ENCODE peak calls at places on chromosomes 13 and 19, in six cellular contexts. One of them, this sample, is unnamed.

GRCh38 chr13:21014666-21015170 is 46.7 kb downstream of the LATS2 start:
- DNase-seq in GM12864: no peak
- DNase-seq in RKO: peak
- DNase-seq in activated T-helper 1 cell treated with anti-CD3 and anti-CD28 coated beads, Interleukin-2, amount 50 U/mL, for 16 hours: no peak
- DNase-seq in BJ: peak
- DNase-seq in NCI-H345: no peak
- DNase-seq in this sample: peak

GRCh38 chr13:25752957-25753540 is 298.8 kb downstream of the SHISA2 start:
- DNase-seq in RKO: no peak
- DNase-seq in GM12864: no peak
- DNase-seq in activated T-helper 1 cell treated with anti-CD3 and anti-CD28 coated beads, Interleukin-2, amount 50 U/mL, for 16 hours: no peak
- DNase-seq in NCI-H345: no peak
- DNase-seq in BJ: peak
- DNase-seq in this sample: peak

GRCh38 chr19:2591537-2592291 is 110.8 kb downstream of the GNG7 start:
- DNase-seq in RKO: no peak
- DNase-seq in activated T-helper 1 cell treated with anti-CD3 and anti-CD28 coated beads, Interleukin-2, amount 50 U/mL, for 16 hours: no peak
- DNase-seq in GM12864: no peak
- DNase-seq in BJ: no peak
- DNase-seq in NCI-H345: no peak
- DNase-seq in this sample: no peak

GRCh38 chr13:102903659-102904407 is 58.0 kb downstream of the ERCC5 start:
- DNase-seq in NCI-H345: no peak
- DNase-seq in BJ: no peak
- DNase-seq in RKO: peak
- DNase-seq in activated T-helper 1 cell treated with anti-CD3 and anti-CD28 coated beads, Interleukin-2, amount 50 U/mL, for 16 hours: no peak
- DNase-seq in GM12864: no peak
- DNase-seq in this sample: no peak

GRCh38 chr19:4301590-4302237 is 475 bp downstream of the TMIGD2 start:
- DNase-seq in RKO: no peak
- DNase-seq in activated T-helper 1 cell treated with anti-CD3 and anti-CD28 coated beads, Interleukin-2, amount 50 U/mL, for 16 hours: no peak
- DNase-seq in NCI-H345: no peak
- DNase-seq in BJ: no peak
- DNase-seq in GM12864: no peak
- DNase-seq in this sample: no peak

GRCh38 chr13:74452881-74453280 is 318.7 kb upstream of the KLF12 start:
- DNase-seq in RKO: no peak
- DNase-seq in NCI-H345: no peak
- DNase-seq in BJ: no peak
- DNase-seq in activated T-helper 1 cell treated with anti-CD3 and anti-CD28 coated beads, Interleukin-2, amount 50 U/mL, for 16 hours: no peak
- DNase-seq in GM12864: no peak
- DNase-seq in this sample: no peak

GRCh38 chr13:35349673-35350278 is 126.7 kb downstream of the MAB21L1 start:
- DNase-seq in RKO: no peak
- DNase-seq in NCI-H345: no peak
- DNase-seq in BJ: no peak
- DNase-seq in GM12864: peak
- DNase-seq in activated T-helper 1 cell treated with anti-CD3 and anti-CD28 coated beads, Interleukin-2, amount 50 U/mL, for 16 hours: no peak
- DNase-seq in this sample: no peak

GRCh38 chr19:55437410-55437809 is 5.7 kb downstream of the SHISA7 start:
- DNase-seq in activated T-helper 1 cell treated with anti-CD3 and anti-CD28 coated beads, Interleukin-2, amount 50 U/mL, for 16 hours: no peak
- DNase-seq in GM12864: no peak
- DNase-seq in RKO: peak
- DNase-seq in NCI-H345: no peak
- DNase-seq in BJ: no peak
- DNase-seq in this sample: no peak

GRCh38 chr19:56155124-56155687 is 14.1 kb downstream of the ZNF444 start:
- DNase-seq in activated T-helper 1 cell treated with anti-CD3 and anti-CD28 coated beads, Interleukin-2, amount 50 U/mL, for 16 hours: no peak
- DNase-seq in NCI-H345: no peak
- DNase-seq in GM12864: no peak
- DNase-seq in RKO: no peak
- DNase-seq in BJ: no peak
- DNase-seq in this sample: no peak

GRCh38 chr19:29928831-29929230 is 13.2 kb upstream of the URI1 start:
- DNase-seq in activated T-helper 1 cell treated with anti-CD3 and anti-CD28 coated beads, Interleukin-2, amount 50 U/mL, for 16 hours: no peak
- DNase-seq in NCI-H345: no peak
- DNase-seq in GM12864: peak
- DNase-seq in BJ: no peak
- DNase-seq in RKO: no peak
- DNase-seq in this sample: no peak

GRCh38 chr19:50252111-50252886 is 48.9 kb downstream of the MYH14 start:
- DNase-seq in BJ: no peak
- DNase-seq in GM12864: no peak
- DNase-seq in activated T-helper 1 cell treated with anti-CD3 and anti-CD28 coated beads, Interleukin-2, amount 50 U/mL, for 16 hours: no peak
- DNase-seq in NCI-H345: no peak
- DNase-seq in RKO: peak
- DNase-seq in this sample: no peak

This sample was measured in AG09319.